ENCODE peak calls at places on chromosomes 11 and 22, in five cellular contexts. P is AG09319, W is upper lobe of right lung, G is left lung, R is choroid plexus epithelial cell. J is an unnamed sample.

GRCh38 chr11:94897330-94897768 is 76.0 kb downstream of the CWC15 start:
- DNase-seq in P (no peak), W (no peak), R (peak), G (no peak), J (no peak)

GRCh38 chr22:49026476-49027121 is 801.1 kb downstream of the BRD1 start:
- DNase-seq in G (no peak), P (no peak), W (no peak), R (no peak), J (no peak)

GRCh38 chr11:69642549-69642912 is 1.6 kb downstream of the CCND1 start:
- DNase-seq in P (no peak), G (no peak), R (no peak), W (peak), J (peak)

GRCh38 chr11:109978895-109979294 is 114.3 kb upstream of the ZC3H12C start:
- DNase-seq in P (no peak), W (no peak), R (peak), G (no peak), J (no peak)

GRCh38 chr11:33982661-33983060 is 68.9 kb upstream of the CAPRIN1 start:
- DNase-seq in P (no peak), G (no peak), W (no peak), R (no peak), J (no peak)

GRCh38 chr22:37431811-37432707 is 4.8 kb upstream of the ELFN2 start:
- DNase-seq in R (peak), W (no peak), G (no peak), P (peak), J (no peak)

GRCh38 chr11:62352355-62353336 is 15.4 kb downstream of the ASRGL1 start:
- DNase-seq in P (no peak), G (no peak), W (no peak), R (no peak), J (no peak)

GRCh38 chr22:22907551-22908494 is 20.2 kb downstream of the IGLL5 start:
- DNase-seq in R (no peak), W (no peak), P (no peak), G (no peak), J (no peak)

GRCh38 chr11:36564376-36565032 is 3.3 kb upstream of the RAG1 start:
- DNase-seq in G (no peak), W (no peak), R (peak), P (peak), J (no peak)

GRCh38 chr22:33271390-33272161 is 213.4 kb upstream of the SYN3 start:
- DNase-seq in G (no peak), P (no peak), R (peak), W (no peak), J (peak)

GRCh38 chr11:67119577-67120391 is 721 bp downstream of the KDM2A start:
- DNase-seq in W (peak), G (peak), P (no peak), R (no peak), J (peak)

GRCh38 chr11:1073851-1074243 is 827 bp upstream of the MUC2 start:
- DNase-seq in W (peak), R (no peak), P (no peak), G (no peak), J (no peak)

GRCh38 chr11:47396049-47396320 is 12.4 kb upstream of the SLC39A13 start:
- DNase-seq in W (no peak), P (no peak), R (no peak), G (no peak), J (no peak)

GRCh38 chr22:24501366-24502005 is 6.4 kb downstream of the UPB1 start:
- DNase-seq in P (no peak), G (no peak), W (peak), R (no peak), J (no peak)

GRCh38 chr11:2581151-2581930 is 118.5 kb downstream of the KCNQ1OT1 start:
- DNase-seq in P (no peak), W (peak), G (peak), R (no peak), J (peak)

GRCh38 chr11:19498986-19499669 is 213.5 kb upstream of the NAV2 start:
- DNase-seq in R (peak), P (peak), W (no peak), G (no peak), J (no peak)

GRCh38 chr11:32538804-32539203 is 44.8 kb upstream of the EIF3M start:
- DNase-seq in G (no peak), W (no peak), R (no peak), P (no peak), J (no peak)

GRCh38 chr11:45078236-45079074 is 68.0 kb upstream of the PRDM11 start:
- DNase-seq in G (no peak), P (no peak), R (no peak), W (no peak), J (no peak)

GRCh38 chr11:67582026-67582425 is 1.6 kb upstream of the GSTP1 start:
- DNase-seq in W (no peak), P (no peak), G (no peak), R (no peak), J (no peak)

GRCh38 chr11:122322369-122322768 is 206.4 kb upstream of the BLID start:
- DNase-seq in W (no peak), P (peak), G (no peak), R (peak), J (no peak)

GRCh38 chr11:15826826-15827225 is 529.5 kb downstream of the SOX6 start:
- DNase-seq in G (peak), W (peak), R (peak), P (no peak), J (no peak)

GRCh38 chr22:30238661-30239420 is 7.7 kb downstream of the LIF start:
- DNase-seq in W (no peak), P (no peak), G (no peak), R (peak), J (no peak)

GRCh38 chr11:17770917-17771316 is 36.3 kb downstream of the KCNC1 start:
- DNase-seq in R (peak), P (no peak), W (no peak), G (no peak), J (no peak)

GRCh38 chr22:49216579-49216978 is 611.1 kb downstream of the BRD1 start:
- DNase-seq in G (peak), R (no peak), P (no peak), W (peak), J (no peak)

GRCh38 chr11:35619030-35619753 is 932 bp downstream of the FJX1 start:
- DNase-seq in W (peak), P (no peak), R (peak), G (no peak), J (peak)

GRCh38 chr11:60691636-60692035 is 7.8 kb upstream of the MS4A8 start:
- DNase-seq in G (no peak), R (no peak), W (no peak), P (no peak), J (no peak)

GRCh38 chr22:42892571-42893316 is 35.7 kb upstream of the ARFGAP3 start:
- DNase-seq in G (no peak), R (no peak), W (no peak), P (no peak), J (no peak)

GRCh38 chr11:65646921-65647701 is 9.2 kb downstream of the SIPA1 start:
- DNase-seq in P (no peak), G (no peak), R (peak), W (peak), J (no peak)

GRCh38 chr11:14519692-14520085 is 497 bp downstream of the PSMA1 start:
- DNase-seq in G (no peak), W (no peak), R (no peak), P (no peak), J (no peak)

GRCh38 chr11:16606784-16607674 is 131.4 kb upstream of the C11orf58 start:
- DNase-seq in P (no peak), R (no peak), G (peak), W (peak), J (no peak)

DNA sequence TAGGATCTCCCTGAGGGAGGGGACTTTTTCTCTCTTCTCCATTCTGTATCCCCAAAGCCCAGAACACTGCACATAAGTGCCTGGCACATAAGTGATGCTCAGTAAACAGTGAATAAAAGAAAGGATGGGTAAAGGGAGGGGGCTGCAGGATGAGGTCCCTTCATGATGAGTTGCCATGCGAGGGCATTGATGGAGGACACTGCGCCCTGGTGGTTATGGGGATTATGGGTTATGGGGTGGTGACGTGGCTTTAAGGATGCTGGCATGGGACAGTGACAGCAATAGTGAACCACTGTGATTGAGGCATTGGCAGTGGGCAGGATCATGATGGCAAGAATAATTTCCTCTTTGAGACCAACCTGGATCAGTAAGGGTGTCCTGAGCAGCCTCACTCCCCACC is 43.9 kb upstream of the LRRC32 start:
- DNase-seq in G (no peak), P (no peak), R (no peak), W (no peak), J (no peak)
- TF ChIP-seq CTCF in G (no peak), P (no peak), R (peak), W (no peak), J (no peak)

GRCh38 chr11:77557553-77557952 is 32.2 kb upstream of the AQP11 start:
- DNase-seq in W (no peak), G (no peak), R (peak), P (no peak), J (no peak)
- TF ChIP-seq CTCF in W (no peak), G (no peak), R (peak), P (no peak), J (no peak)

GRCh38 chr22:17637490-17638181 is 921 bp upstream of the BCL2L13 start:
- DNase-seq in R (no peak), G (no peak), P (no peak), W (no peak), J (no peak)

GRCh38 chr22:17638432-17639237 is at the start of gene BCL2L13:
- DNase-seq in G (peak), P (peak), W (peak), R (peak), J (peak)

GRCh38 chr22:17634696-17635095 is 3.9 kb upstream of the BCL2L13 start:
- DNase-seq in R (no peak), W (no peak), P (no peak), G (no peak), J (no peak)

GRCh38 chr22:17633998-17634323 is 4.6 kb upstream of the BCL2L13 start:
- DNase-seq in R (no peak), W (no peak), G (no peak), P (no peak), J (no peak)

GRCh38 chr22:17638182-17638431 is 450 bp upstream of the BCL2L13 start:
- DNase-seq in R (no peak), P (no peak), W (no peak), G (no peak), J (no peak)
- TF ChIP-seq CTCF in R (peak), P (peak), W (no peak), G (no peak), J (no peak)

GRCh38 chr11:73218830-73219215 is 742 bp downstream of the P2RY2 start:
- DNase-seq in P (no peak), G (peak), R (no peak), W (no peak), J (no peak)

GRCh38 chr11:73217810-73218105 is 323 bp upstream of the P2RY2 start:
- DNase-seq in W (no peak), G (no peak), P (no peak), R (no peak), J (no peak)

GRCh38 chr11:73219396-73220285 is 1.6 kb downstream of the P2RY2 start:
- DNase-seq in G (peak), P (no peak), W (peak), R (no peak), J (no peak)

GRCh38 chr11:73217131-73217809 is 811 bp upstream of the P2RY2 start:
- DNase-seq in P (no peak), G (peak), R (no peak), W (peak), J (no peak)

GRCh38 chr11:73218106-73218829 is at the start of gene P2RY2:
- DNase-seq in G (peak), P (no peak), W (peak), R (peak), J (peak)
- TF ChIP-seq CTCF in G (peak), P (peak), W (peak), R (peak), J (no peak)

GRCh38 chr22:20777420-20778177 is 3.7 kb downstream of the SERPIND1 start:
- DNase-seq in P (peak), W (no peak), G (no peak), R (peak), J (no peak)
- TF ChIP-seq CTCF in P (peak), W (no peak), G (no peak), R (peak), J (no peak)

GRCh38 chr11:128653828-128654231 is 40.0 kb upstream of the FLI1 start:
- DNase-seq in R (peak), W (peak), G (peak), P (no peak), J (no peak)
- TF ChIP-seq CTCF in R (peak), W (peak), G (no peak), P (no peak), J (no peak)

J was measured in activated B cell treated with CpG ODN at 0.5 μM for 24 hours.